ENCODE peak calls at places on chromosomes 16 and 17, in four cellular contexts. One of them, this sample, is unnamed. For H3K4me1, the result is how much of the 10 kb centered on the place peaks cover.

GRCh38 chr17:17682293-17682736 is 1.1 kb downstream of the RAI1 start:
- ATAC-seq in upper lobe of left lung: peak
- ATAC-seq in IMR-90: peak
- ATAC-seq in heart left ventricle: peak
- ATAC-seq in this sample: peak

GRCh38 chr16:68229431-68230175 is 6.3 kb downstream of the ESRP2 start:
- ATAC-seq in heart left ventricle: peak
- ATAC-seq in upper lobe of left lung: peak
- ATAC-seq in IMR-90: peak
- ATAC-seq in this sample: peak

GRCh38 chr16:84138824-84139627 is 6.0 kb downstream of the HSDL1 start:
- ATAC-seq in IMR-90: peak
- ATAC-seq in heart left ventricle: peak
- ATAC-seq in upper lobe of left lung: peak
- ATAC-seq in this sample: no peak

GRCh38 chr16:35391328-35391727 is 1931.9 kb downstream of the TP53TG3F start:
- ATAC-seq in heart left ventricle: no peak
- ATAC-seq in upper lobe of left lung: no peak
- ATAC-seq in IMR-90: peak
- ATAC-seq in this sample: no peak

GRCh38 chr17:39152134-39152884 is 872 bp upstream of the PLXDC1 start:
- ATAC-seq in upper lobe of left lung: peak
- ATAC-seq in heart left ventricle: peak
- ATAC-seq in IMR-90: no peak
- ATAC-seq in this sample: no peak

GRCh38 chr16:11497851-11498289 is 88.8 kb downstream of the LITAF start:
- ATAC-seq in heart left ventricle: no peak
- ATAC-seq in IMR-90: no peak
- ATAC-seq in upper lobe of left lung: no peak
- ATAC-seq in this sample: no peak

GRCh38 chr16:2500937-2501750 is 12.6 kb upstream of the ATP6V0C start:
- ATAC-seq in heart left ventricle: peak
- ATAC-seq in IMR-90: peak
- ATAC-seq in upper lobe of left lung: peak
- ATAC-seq in this sample: peak

GRCh38 chr16:85629326-85629725 is 16.2 kb downstream of the GSE1 start:
- ATAC-seq in IMR-90: no peak
- ATAC-seq in heart left ventricle: peak
- ATAC-seq in upper lobe of left lung: no peak
- ATAC-seq in this sample: no peak

GRCh38 chr16:4976611-4977145 is 18.5 kb downstream of the SEC14L5 start:
- ATAC-seq in IMR-90: no peak
- ATAC-seq in heart left ventricle: no peak
- ATAC-seq in upper lobe of left lung: no peak
- ATAC-seq in this sample: no peak

GRCh38 chr17:20009302-20010098 is at the start of gene SPECC1:
- ATAC-seq in upper lobe of left lung: peak
- ATAC-seq in IMR-90: peak
- ATAC-seq in heart left ventricle: peak
- ATAC-seq in this sample: peak

GRCh38 chr17:15281909-15282308 is 16.8 kb upstream of the PMP22 start:
- ATAC-seq in IMR-90: no peak
- ATAC-seq in upper lobe of left lung: no peak
- ATAC-seq in heart left ventricle: no peak
- ATAC-seq in this sample: no peak

GRCh38 chr16:13338044-13338443 is 436.6 kb downstream of the SHISA9 start:
- ATAC-seq in IMR-90: no peak
- ATAC-seq in upper lobe of left lung: no peak
- ATAC-seq in heart left ventricle: no peak
- ATAC-seq in this sample: no peak

GRCh38 chr16:72987480-72987901 is 60.4 kb downstream of the ZFHX3 start:
- ATAC-seq in heart left ventricle: no peak
- ATAC-seq in upper lobe of left lung: no peak
- ATAC-seq in IMR-90: no peak
- ATAC-seq in this sample: no peak

GRCh38 chr16:72986011-72986410 is 61.9 kb downstream of the ZFHX3 start:
- ATAC-seq in upper lobe of left lung: peak
- ATAC-seq in IMR-90: no peak
- ATAC-seq in heart left ventricle: peak
- ATAC-seq in this sample: peak

GRCh38 chr16:72983728-72984350 is 64.1 kb downstream of the ZFHX3 start:
- ATAC-seq in IMR-90: no peak
- ATAC-seq in upper lobe of left lung: no peak
- ATAC-seq in heart left ventricle: no peak
- ATAC-seq in this sample: no peak

GRCh38 chr16:72983241-72983640 is 64.7 kb downstream of the ZFHX3 start:
- ATAC-seq in upper lobe of left lung: no peak
- ATAC-seq in IMR-90: no peak
- ATAC-seq in heart left ventricle: no peak
- ATAC-seq in this sample: no peak

DNA sequence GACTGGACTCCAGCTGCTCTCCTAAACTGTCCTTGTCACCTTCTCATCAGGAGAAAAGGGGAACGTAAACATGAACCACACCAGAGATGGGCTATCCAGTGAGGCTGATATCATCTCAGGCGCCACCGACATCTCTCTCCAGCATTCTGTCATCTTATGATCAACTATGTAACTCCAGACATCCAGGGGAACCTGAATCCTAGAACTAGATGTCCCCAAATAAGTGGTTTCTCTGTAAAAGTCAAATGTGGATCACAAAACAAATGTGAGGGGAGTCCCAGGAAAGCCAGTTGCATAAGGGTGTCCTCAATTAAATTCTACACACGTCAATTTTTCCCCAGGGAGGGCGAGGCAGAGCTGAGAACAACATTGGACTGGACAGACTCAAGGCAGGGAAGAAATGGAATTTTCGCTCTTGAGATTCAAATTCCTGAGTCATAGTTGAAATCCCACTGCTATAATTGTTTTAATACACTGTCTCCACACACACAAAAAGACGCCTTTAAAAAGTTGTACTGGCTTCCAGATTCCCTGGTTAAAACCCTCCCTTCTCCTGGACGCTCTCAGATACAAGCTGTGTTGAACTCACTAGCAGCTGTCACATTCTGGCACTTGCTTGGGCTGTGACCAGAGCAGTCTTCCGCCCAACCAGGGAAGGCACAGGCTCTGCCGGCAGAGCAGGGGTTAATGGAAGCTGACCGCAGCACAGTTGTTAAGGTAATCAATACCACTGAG is 62.6 kb downstream of the ZFHX3 start:
- ATAC-seq in upper lobe of left lung: peak
- ATAC-seq in IMR-90: peak
- ATAC-seq in heart left ventricle: peak
- ATAC-seq in this sample: peak
- H3K4me1 ChIP-seq in upper lobe of left lung: half or more
- H3K4me1 ChIP-seq in IMR-90: under half
- H3K4me1 ChIP-seq in heart left ventricle: half or more
- H3K4me1 ChIP-seq in this sample: under half

GRCh38 chr17:71147906-71148305 is 972.9 kb upstream of the SOX9 start:
- ATAC-seq in heart left ventricle: no peak
- ATAC-seq in upper lobe of left lung: no peak
- ATAC-seq in IMR-90: no peak
- ATAC-seq in this sample: no peak

GRCh38 chr17:71145486-71145885 is 975.3 kb upstream of the SOX9 start:
- ATAC-seq in IMR-90: no peak
- ATAC-seq in upper lobe of left lung: no peak
- ATAC-seq in heart left ventricle: no peak
- ATAC-seq in this sample: no peak

DNA sequence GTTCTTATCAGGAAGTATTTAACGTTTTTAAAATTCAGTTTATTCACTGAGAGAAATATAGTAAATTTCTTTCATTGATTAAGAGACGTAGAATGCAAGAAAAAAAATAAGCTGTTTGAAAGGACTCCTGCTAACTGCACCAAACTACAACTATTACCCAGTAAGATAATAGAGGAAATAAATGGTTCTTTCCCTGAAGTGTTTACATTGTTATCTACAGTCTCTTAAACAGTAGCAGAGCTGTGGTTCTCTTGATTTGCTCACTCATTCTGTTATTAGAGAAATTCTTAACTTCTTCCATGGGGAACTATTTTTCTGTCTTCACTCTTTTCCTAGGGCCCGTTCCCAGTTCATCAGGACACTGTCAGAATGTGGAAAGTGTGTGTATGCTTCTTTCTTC is 973.0 kb downstream of the KCNJ2 start:
- ATAC-seq in heart left ventricle: no peak
- ATAC-seq in upper lobe of left lung: no peak
- ATAC-seq in IMR-90: peak
- ATAC-seq in this sample: no peak
- TF ChIP-seq POLR2A in heart left ventricle: no peak
- TF ChIP-seq POLR2A in upper lobe of left lung: no peak
- TF ChIP-seq POLR2A in IMR-90: no peak
- TF ChIP-seq POLR2A in this sample: no peak

GRCh38 chr16:28986492-28986891 is 1.6 kb downstream of the LAT start:
- ATAC-seq in heart left ventricle: no peak
- ATAC-seq in upper lobe of left lung: no peak
- ATAC-seq in IMR-90: no peak
- ATAC-seq in this sample: no peak

GRCh38 chr16:28990375-28991040 is 5.7 kb downstream of the LAT start:
- ATAC-seq in IMR-90: no peak
- ATAC-seq in heart left ventricle: no peak
- ATAC-seq in upper lobe of left lung: no peak
- ATAC-seq in this sample: no peak

GRCh38 chr16:28987170-28987853 is 2.5 kb downstream of the LAT start:
- ATAC-seq in heart left ventricle: no peak
- ATAC-seq in IMR-90: no peak
- ATAC-seq in upper lobe of left lung: no peak
- ATAC-seq in this sample: no peak

GRCh38 chr16:28991687-28992086 is 6.8 kb downstream of the LAT start:
- ATAC-seq in upper lobe of left lung: no peak
- ATAC-seq in heart left ventricle: no peak
- ATAC-seq in IMR-90: no peak
- ATAC-seq in this sample: no peak

DNA sequence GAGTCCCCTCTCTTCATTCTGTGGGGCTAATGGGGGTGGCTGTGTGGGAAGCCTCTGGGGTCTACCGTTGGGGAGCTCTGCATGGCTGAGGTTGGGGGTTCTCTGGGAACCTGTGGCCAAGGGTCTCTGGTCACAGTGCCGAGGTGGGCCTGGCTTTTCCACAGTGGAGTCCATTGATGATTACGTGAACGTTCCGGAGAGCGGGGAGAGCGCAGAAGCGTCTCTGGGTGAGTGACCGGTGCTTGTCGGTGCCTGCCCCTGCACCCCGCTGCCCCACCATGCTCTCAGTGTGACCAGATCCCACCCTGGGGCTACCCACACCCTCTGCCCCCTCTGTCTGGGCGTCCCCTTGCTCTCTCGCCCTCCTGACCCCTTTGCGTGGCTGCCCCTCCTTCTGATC is 4.5 kb downstream of the LAT start:
- ATAC-seq in IMR-90: no peak
- ATAC-seq in upper lobe of left lung: no peak
- ATAC-seq in heart left ventricle: no peak
- ATAC-seq in this sample: no peak
- H3K4me1 ChIP-seq in IMR-90: under half
- H3K4me1 ChIP-seq in upper lobe of left lung: under half
- H3K4me1 ChIP-seq in heart left ventricle: under half
- H3K4me1 ChIP-seq in this sample: under half

DNA sequence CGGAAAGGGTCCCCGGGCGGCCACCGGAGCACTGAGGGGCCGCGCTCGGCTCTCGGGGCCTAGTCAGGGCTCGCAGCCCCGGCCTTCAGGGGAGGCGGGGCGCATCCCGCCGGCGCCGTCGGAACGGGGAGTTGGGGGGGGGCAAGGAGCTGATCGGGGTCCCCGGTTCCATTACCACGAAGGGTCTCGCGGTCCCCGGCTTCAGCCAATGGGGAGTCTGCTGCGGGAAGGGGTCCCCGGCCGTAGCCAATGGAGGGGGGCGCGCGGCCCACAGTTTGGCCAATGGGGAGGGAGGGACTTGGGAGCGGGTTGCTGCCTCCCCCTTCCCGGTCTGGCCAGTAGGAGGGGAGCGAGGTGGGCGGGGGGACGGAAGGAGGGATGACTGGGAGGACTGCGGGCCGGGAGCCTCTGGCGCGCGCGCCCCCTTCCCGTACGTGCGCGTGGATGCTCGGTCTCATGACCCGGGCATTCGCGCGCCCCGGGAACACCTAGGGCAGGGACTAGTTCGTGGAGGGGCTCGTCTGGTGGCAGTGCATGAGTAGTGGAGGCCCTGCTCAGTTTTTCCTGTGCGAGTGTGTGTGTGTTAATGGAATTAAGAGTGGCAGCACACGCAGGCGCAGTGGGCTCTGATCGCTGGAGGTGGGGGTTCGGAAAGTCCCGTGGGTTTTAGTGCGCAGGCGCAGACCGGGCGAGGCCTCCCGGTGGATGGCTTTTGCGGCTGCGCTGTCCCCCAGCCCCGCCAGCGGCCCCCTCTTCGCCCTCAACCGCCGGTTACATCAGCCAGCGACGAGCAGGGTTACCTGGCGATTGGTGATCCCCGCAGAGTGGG is 1.1 kb downstream of the ATXN2L start:
- ATAC-seq in heart left ventricle: peak
- ATAC-seq in upper lobe of left lung: peak
- ATAC-seq in IMR-90: peak
- ATAC-seq in this sample: peak
- TF ChIP-seq POLR2A in heart left ventricle: peak
- TF ChIP-seq POLR2A in upper lobe of left lung: peak
- TF ChIP-seq POLR2A in IMR-90: peak
- TF ChIP-seq POLR2A in this sample: peak

DNA sequence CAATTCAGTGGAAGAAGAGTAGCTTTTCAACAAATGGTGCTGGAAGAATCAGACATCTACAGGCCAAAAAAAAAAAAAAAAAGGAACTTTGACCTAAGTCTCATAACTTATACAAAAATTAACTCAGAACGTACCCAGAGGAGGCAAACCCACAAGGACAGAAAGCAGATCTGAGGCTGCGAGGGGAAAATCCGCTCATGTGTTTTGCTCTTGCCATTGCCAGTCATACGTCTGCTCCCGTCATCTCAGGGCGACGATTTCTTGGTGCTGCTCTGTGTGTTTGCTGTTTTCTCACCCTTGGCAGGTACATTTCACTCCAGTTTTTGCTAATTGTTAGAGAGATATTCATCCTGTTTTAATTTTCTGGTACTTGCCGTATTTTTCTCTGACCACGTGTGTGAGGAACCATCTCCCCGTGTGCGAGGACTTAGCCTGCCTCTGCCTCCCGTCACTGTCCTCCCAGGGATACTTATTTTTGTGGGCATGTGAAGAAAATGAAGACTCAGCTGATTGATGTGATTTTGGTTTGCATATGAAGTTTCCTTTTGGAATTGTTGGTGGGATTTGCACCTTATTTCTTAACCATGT is 33.4 kb upstream of the ACSF3 start:
- ATAC-seq in upper lobe of left lung: no peak
- ATAC-seq in heart left ventricle: no peak
- ATAC-seq in IMR-90: no peak
- ATAC-seq in this sample: no peak
- H3K4me1 ChIP-seq in upper lobe of left lung: under half
- H3K4me1 ChIP-seq in heart left ventricle: under half
- H3K4me1 ChIP-seq in IMR-90: under half
- H3K4me1 ChIP-seq in this sample: under half

GRCh38 chr16:720990-721764 is at the start of gene ANTKMT:
- ATAC-seq in upper lobe of left lung: peak
- ATAC-seq in IMR-90: peak
- ATAC-seq in heart left ventricle: peak
- ATAC-seq in this sample: peak
- TF ChIP-seq POLR2A in upper lobe of left lung: peak
- TF ChIP-seq POLR2A in IMR-90: peak
- TF ChIP-seq POLR2A in heart left ventricle: peak
- TF ChIP-seq POLR2A in this sample: peak

GRCh38 chr17:52147431-52147830 is 11.1 kb downstream of the CA10 start:
- ATAC-seq in heart left ventricle: no peak
- ATAC-seq in IMR-90: no peak
- ATAC-seq in upper lobe of left lung: no peak
- ATAC-seq in this sample: no peak
- H3K4me1 ChIP-seq in heart left ventricle: under half
- H3K4me1 ChIP-seq in IMR-90: under half
- H3K4me1 ChIP-seq in upper lobe of left lung: under half
- H3K4me1 ChIP-seq in this sample: under half